ENCODE peak calls at places on chromosomes 7 and 10, in seven cellular contexts. One of them, this sample, is unnamed.

GRCh38 chr7:134992626-134993179 is 6.4 kb downstream of the AGBL3 start:
- DNase-seq in MM.1S: peak; percentile 61
- DNase-seq in stomach: no peak
- DNase-seq in neural progenitor cell: no peak
- DNase-seq in esophagus squamous epithelium: no peak
- DNase-seq in GM23248: no peak
- DNase-seq in breast epithelium: no peak
- DNase-seq in this sample: no peak

GRCh38 chr7:121595949-121596692 is 200.0 kb upstream of the FAM3C start:
- DNase-seq in MM.1S: no peak
- DNase-seq in stomach: no peak
- DNase-seq in neural progenitor cell: no peak
- DNase-seq in esophagus squamous epithelium: no peak
- DNase-seq in GM23248: no peak
- DNase-seq in breast epithelium: no peak
- DNase-seq in this sample: no peak

GRCh38 chr7:151863386-151864079 is 13.4 kb downstream of the PRKAG2 start:
- DNase-seq in MM.1S: no peak
- DNase-seq in stomach: no peak
- DNase-seq in neural progenitor cell: peak; percentile 45
- DNase-seq in esophagus squamous epithelium: no peak
- DNase-seq in GM23248: no peak
- DNase-seq in breast epithelium: no peak
- DNase-seq in this sample: no peak

GRCh38 chr7:134660961-134661376 is 14.3 kb downstream of the BPGM start:
- DNase-seq in MM.1S: no peak
- DNase-seq in stomach: no peak
- DNase-seq in neural progenitor cell: no peak
- DNase-seq in esophagus squamous epithelium: no peak
- DNase-seq in GM23248: peak; percentile 84
- DNase-seq in breast epithelium: no peak
- DNase-seq in this sample: no peak

GRCh38 chr10:119203006-119203405 is 4.4 kb upstream of the GRK5 start:
- DNase-seq in MM.1S: no peak
- DNase-seq in stomach: no peak
- DNase-seq in neural progenitor cell: no peak
- DNase-seq in esophagus squamous epithelium: no peak
- DNase-seq in GM23248: peak; percentile 74
- DNase-seq in breast epithelium: no peak
- DNase-seq in this sample: no peak

GRCh38 chr7:100127866-100128601 is 1.3 kb downstream of the MBLAC1 start:
- DNase-seq in MM.1S: peak; percentile 14
- DNase-seq in stomach: no peak
- DNase-seq in neural progenitor cell: peak; percentile 66
- DNase-seq in esophagus squamous epithelium: no peak
- DNase-seq in GM23248: peak; percentile 43
- DNase-seq in breast epithelium: no peak
- DNase-seq in this sample: peak; percentile 25

GRCh38 chr7:39085189-39085588 is 107.5 kb downstream of the POU6F2 start:
- DNase-seq in MM.1S: no peak
- DNase-seq in stomach: no peak
- DNase-seq in neural progenitor cell: no peak
- DNase-seq in esophagus squamous epithelium: no peak
- DNase-seq in GM23248: no peak
- DNase-seq in breast epithelium: no peak
- DNase-seq in this sample: no peak

GRCh38 chr7:372939-373791 is 83.2 kb downstream of the FOXL3 start:
- DNase-seq in MM.1S: no peak
- DNase-seq in stomach: peak; percentile 90
- DNase-seq in neural progenitor cell: peak; percentile 62
- DNase-seq in esophagus squamous epithelium: no peak
- DNase-seq in GM23248: no peak
- DNase-seq in breast epithelium: peak; percentile 19
- DNase-seq in this sample: no peak

GRCh38 chr10:104109908-104110662 is 11.9 kb upstream of the SFR1 start:
- DNase-seq in MM.1S: no peak
- DNase-seq in stomach: no peak
- DNase-seq in neural progenitor cell: no peak
- DNase-seq in esophagus squamous epithelium: no peak
- DNase-seq in GM23248: peak; percentile 88
- DNase-seq in breast epithelium: no peak
- DNase-seq in this sample: no peak

GRCh38 chr10:20146004-20146403 is 329.8 kb downstream of the PLXDC2 start:
- DNase-seq in MM.1S: no peak
- DNase-seq in stomach: no peak
- DNase-seq in neural progenitor cell: no peak
- DNase-seq in esophagus squamous epithelium: no peak
- DNase-seq in GM23248: no peak
- DNase-seq in breast epithelium: no peak
- DNase-seq in this sample: no peak

GRCh38 chr10:71555087-71555728 is 158.5 kb downstream of the CDH23 start:
- DNase-seq in MM.1S: no peak
- DNase-seq in stomach: no peak
- DNase-seq in neural progenitor cell: no peak
- DNase-seq in esophagus squamous epithelium: no peak
- DNase-seq in GM23248: no peak
- DNase-seq in breast epithelium: no peak
- DNase-seq in this sample: no peak

GRCh38 chr10:76251773-76252617 is 820.6 kb downstream of the LRMDA start:
- DNase-seq in MM.1S: no peak
- DNase-seq in stomach: no peak
- DNase-seq in neural progenitor cell: no peak
- DNase-seq in esophagus squamous epithelium: no peak
- DNase-seq in GM23248: peak; percentile 86
- DNase-seq in breast epithelium: no peak
- DNase-seq in this sample: no peak

GRCh38 chr7:33757050-33757449 is 148.3 kb upstream of the BMPER start:
- DNase-seq in MM.1S: no peak
- DNase-seq in stomach: no peak
- DNase-seq in neural progenitor cell: no peak
- DNase-seq in esophagus squamous epithelium: no peak
- DNase-seq in GM23248: peak; percentile 91
- DNase-seq in breast epithelium: no peak
- DNase-seq in this sample: no peak

GRCh38 chr7:26212921-26213718 is 11.6 kb downstream of the CBX3 start:
- DNase-seq in MM.1S: no peak
- DNase-seq in stomach: no peak
- DNase-seq in neural progenitor cell: no peak
- DNase-seq in esophagus squamous epithelium: no peak
- DNase-seq in GM23248: no peak
- DNase-seq in breast epithelium: no peak
- DNase-seq in this sample: no peak

GRCh38 chr7:20185988-20186387 is 31.2 kb downstream of the MACC1 start:
- DNase-seq in MM.1S: no peak
- DNase-seq in stomach: no peak
- DNase-seq in neural progenitor cell: no peak
- DNase-seq in esophagus squamous epithelium: no peak
- DNase-seq in GM23248: no peak
- DNase-seq in breast epithelium: no peak
- DNase-seq in this sample: no peak

GRCh38 chr10:86703176-86703575 is 34.9 kb downstream of the LDB3 start:
- DNase-seq in MM.1S: no peak
- DNase-seq in stomach: no peak
- DNase-seq in neural progenitor cell: no peak
- DNase-seq in esophagus squamous epithelium: no peak
- DNase-seq in GM23248: no peak
- DNase-seq in breast epithelium: no peak
- DNase-seq in this sample: no peak

GRCh38 chr10:131213651-131214505 is 97.6 kb downstream of the TCERG1L start:
- DNase-seq in MM.1S: no peak
- DNase-seq in stomach: peak; percentile 20
- DNase-seq in neural progenitor cell: no peak
- DNase-seq in esophagus squamous epithelium: no peak
- DNase-seq in GM23248: no peak
- DNase-seq in breast epithelium: no peak
- DNase-seq in this sample: no peak

GRCh38 chr7:24279512-24279911 is 4.5 kb upstream of the NPY start:
- DNase-seq in MM.1S: no peak
- DNase-seq in stomach: no peak
- DNase-seq in neural progenitor cell: no peak
- DNase-seq in esophagus squamous epithelium: no peak
- DNase-seq in GM23248: no peak
- DNase-seq in breast epithelium: no peak
- DNase-seq in this sample: no peak

GRCh38 chr7:36062159-36062815 is 90.8 kb upstream of the EEPD1 start:
- DNase-seq in MM.1S: no peak
- DNase-seq in stomach: no peak
- DNase-seq in neural progenitor cell: no peak
- DNase-seq in esophagus squamous epithelium: no peak
- DNase-seq in GM23248: no peak
- DNase-seq in breast epithelium: no peak
- DNase-seq in this sample: no peak

GRCh38 chr7:15686209-15686956 is at the start of gene MEOX2:
- DNase-seq in MM.1S: no peak
- DNase-seq in stomach: no peak
- DNase-seq in neural progenitor cell: peak; percentile 69
- DNase-seq in esophagus squamous epithelium: no peak
- DNase-seq in GM23248: peak; percentile 66
- DNase-seq in breast epithelium: no peak
- DNase-seq in this sample: no peak

DNA sequence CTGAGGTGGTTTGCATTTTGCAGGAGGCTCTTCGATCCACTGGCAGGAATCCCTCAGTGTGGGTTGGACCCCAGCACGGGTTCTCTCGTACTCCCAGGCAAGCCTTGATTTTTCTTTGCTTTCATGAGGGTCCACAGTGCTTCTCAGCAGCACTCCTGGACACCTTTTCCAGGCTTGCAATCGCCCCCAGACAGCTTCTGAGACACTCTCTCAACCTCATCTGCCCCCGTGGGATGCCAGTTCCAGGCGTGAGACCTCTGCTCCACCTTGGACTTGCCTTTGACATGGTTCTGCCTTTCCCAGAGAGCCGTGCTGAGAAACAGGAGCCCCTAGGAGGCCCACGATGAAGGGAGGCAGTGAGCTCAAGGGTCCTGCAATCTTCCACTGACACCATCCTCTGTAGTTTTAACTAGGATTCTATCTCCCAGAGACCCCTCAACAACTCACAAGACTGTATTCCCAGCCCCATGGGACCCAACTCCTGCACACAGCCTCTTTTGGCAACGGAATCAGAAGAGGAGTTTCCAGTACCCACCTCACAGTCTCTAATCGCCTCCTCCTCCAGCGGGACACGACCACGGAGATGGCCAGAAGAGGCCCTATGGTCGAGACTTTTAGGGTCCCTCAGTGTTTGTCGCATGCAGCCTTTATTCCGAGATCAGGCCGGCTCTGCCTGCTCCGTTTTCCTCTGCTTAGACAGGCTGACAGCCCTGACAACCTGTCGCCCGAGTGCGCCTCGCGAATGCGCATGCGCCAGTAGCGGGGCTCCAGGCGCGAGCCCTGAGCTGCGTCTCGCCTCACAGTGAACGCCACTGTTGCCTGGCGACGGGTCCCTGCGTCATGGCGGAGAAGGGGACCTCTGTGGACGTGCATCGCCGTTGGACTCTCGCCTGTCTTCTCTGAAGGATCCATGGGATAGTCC is 26.0 kb upstream of the ZNF273 start:
- DNase-seq in MM.1S: peak; percentile 39
- DNase-seq in stomach: peak; percentile 44
- DNase-seq in neural progenitor cell: peak; percentile 61
- DNase-seq in esophagus squamous epithelium: no peak
- DNase-seq in GM23248: peak; percentile 41
- DNase-seq in breast epithelium: no peak
- DNase-seq in this sample: peak; percentile 70
- H3K9me3 ChIP-seq in MM.1S: no peaks in the 10 kb centered on the region
- H3K9me3 ChIP-seq in stomach: peaks cover 4% of the 10 kb centered on the region
- H3K9me3 ChIP-seq in neural progenitor cell: no peaks in the 10 kb centered on the region
- H3K9me3 ChIP-seq in esophagus squamous epithelium: no peaks in the 10 kb centered on the region
- H3K9me3 ChIP-seq in GM23248: no peaks in the 10 kb centered on the region
- H3K9me3 ChIP-seq in breast epithelium: peaks cover 2% of the 10 kb centered on the region
- H3K9me3 ChIP-seq in this sample: no peaks in the 10 kb centered on the region

GRCh38 chr10:75058142-75058541 is 53.3 kb upstream of the SAMD8 start:
- DNase-seq in MM.1S: no peak
- DNase-seq in stomach: no peak
- DNase-seq in neural progenitor cell: no peak
- DNase-seq in esophagus squamous epithelium: no peak
- DNase-seq in GM23248: peak; percentile 93
- DNase-seq in breast epithelium: no peak
- DNase-seq in this sample: no peak
- H3K4me3 ChIP-seq in MM.1S: no peak overlapping the region
- H3K4me3 ChIP-seq in stomach: no peak overlapping the region
- H3K4me3 ChIP-seq in neural progenitor cell: no peak overlapping the region
- H3K4me3 ChIP-seq in esophagus squamous epithelium: no peak overlapping the region
- H3K4me3 ChIP-seq in GM23248: peak overlapping the region; percentile 74
- H3K4me3 ChIP-seq in breast epithelium: no peak overlapping the region
- H3K4me3 ChIP-seq in this sample: no peak overlapping the region

GRCh38 chr10:6046458-6047325 is 15.5 kb downstream of the IL2RA start:
- DNase-seq in MM.1S: no peak
- DNase-seq in stomach: no peak
- DNase-seq in neural progenitor cell: no peak
- DNase-seq in esophagus squamous epithelium: no peak
- DNase-seq in GM23248: no peak
- DNase-seq in breast epithelium: no peak
- DNase-seq in this sample: no peak

GRCh38 chr10:6049031-6049400 is 13.2 kb downstream of the IL2RA start:
- DNase-seq in MM.1S: no peak
- DNase-seq in stomach: no peak
- DNase-seq in neural progenitor cell: no peak
- DNase-seq in esophagus squamous epithelium: no peak
- DNase-seq in GM23248: no peak
- DNase-seq in breast epithelium: no peak
- DNase-seq in this sample: no peak

GRCh38 chr10:6048281-6049030 is 13.7 kb downstream of the IL2RA start:
- DNase-seq in MM.1S: no peak
- DNase-seq in stomach: no peak
- DNase-seq in neural progenitor cell: no peak
- DNase-seq in esophagus squamous epithelium: no peak
- DNase-seq in GM23248: no peak
- DNase-seq in breast epithelium: no peak
- DNase-seq in this sample: no peak

GRCh38 chr10:6047326-6047611 is 14.9 kb downstream of the IL2RA start:
- DNase-seq in MM.1S: no peak
- DNase-seq in stomach: no peak
- DNase-seq in neural progenitor cell: no peak
- DNase-seq in esophagus squamous epithelium: no peak
- DNase-seq in GM23248: no peak
- DNase-seq in breast epithelium: no peak
- DNase-seq in this sample: no peak

GRCh38 chr10:6047847-6048246 is 14.3 kb downstream of the IL2RA start:
- DNase-seq in MM.1S: no peak
- DNase-seq in stomach: no peak
- DNase-seq in neural progenitor cell: no peak
- DNase-seq in esophagus squamous epithelium: no peak
- DNase-seq in GM23248: no peak
- DNase-seq in breast epithelium: no peak
- DNase-seq in this sample: no peak
- H3K4me1 ChIP-seq in MM.1S: peaks cover 22% of the 10 kb centered on the region
- H3K4me1 ChIP-seq in stomach: no peaks in the 10 kb centered on the region
- H3K4me1 ChIP-seq in neural progenitor cell: no peaks in the 10 kb centered on the region
- H3K4me1 ChIP-seq in esophagus squamous epithelium: peaks cover 7% of the 10 kb centered on the region
- H3K4me1 ChIP-seq in GM23248: no peaks in the 10 kb centered on the region
- H3K4me1 ChIP-seq in breast epithelium: peaks cover 4% of the 10 kb centered on the region
- H3K4me1 ChIP-seq in this sample: peaks cover 90% of the 10 kb centered on the region

GRCh38 chr7:53209129-53209528 is 173.7 kb downstream of the POM121L12 start:
- DNase-seq in MM.1S: no peak
- DNase-seq in stomach: no peak
- DNase-seq in neural progenitor cell: no peak
- DNase-seq in esophagus squamous epithelium: no peak
- DNase-seq in GM23248: no peak
- DNase-seq in breast epithelium: no peak
- DNase-seq in this sample: no peak
- H3K9me3 ChIP-seq in MM.1S: no peaks in the 10 kb centered on the region
- H3K9me3 ChIP-seq in stomach: peaks cover 31% of the 10 kb centered on the region
- H3K9me3 ChIP-seq in neural progenitor cell: peaks cover 5% of the 10 kb centered on the region
- H3K9me3 ChIP-seq in esophagus squamous epithelium: peaks cover 9% of the 10 kb centered on the region
- H3K9me3 ChIP-seq in GM23248: no peaks in the 10 kb centered on the region
- H3K9me3 ChIP-seq in breast epithelium: peaks cover 13% of the 10 kb centered on the region
- H3K9me3 ChIP-seq in this sample: no peaks in the 10 kb centered on the region